ENCODE peak calls at places on chromosomes 11 and 22, in nine cellular contexts. One of them, this sample, is unnamed.

GRCh38 chr11:70135142-70136132 is 57.3 kb downstream of the ANO1 start:
- DNase-seq in IMR-90: peak
- DNase-seq in gastrocnemius medialis: no peak
- DNase-seq in AG10803: peak
- DNase-seq in DND-41: no peak
- DNase-seq in GM12865: no peak
- DNase-seq in AG09309: no peak
- DNase-seq in OCI-LY7: no peak
- DNase-seq in psoas muscle: no peak
- DNase-seq in this sample: no peak

GRCh38 chr11:58958500-58958899 is 19.2 kb downstream of the GLYATL1 start:
- DNase-seq in IMR-90: no peak
- DNase-seq in gastrocnemius medialis: no peak
- DNase-seq in AG10803: peak
- DNase-seq in DND-41: peak
- DNase-seq in GM12865: peak
- DNase-seq in AG09309: no peak
- DNase-seq in OCI-LY7: peak
- DNase-seq in psoas muscle: no peak
- DNase-seq in this sample: no peak

GRCh38 chr11:134944131-134944530 is 532.1 kb upstream of the B3GAT1 start:
- DNase-seq in IMR-90: no peak
- DNase-seq in gastrocnemius medialis: no peak
- DNase-seq in AG10803: no peak
- DNase-seq in DND-41: no peak
- DNase-seq in GM12865: no peak
- DNase-seq in AG09309: no peak
- DNase-seq in OCI-LY7: no peak
- DNase-seq in psoas muscle: no peak
- DNase-seq in this sample: no peak

GRCh38 chr11:11272254-11272653 is 80.8 kb downstream of the CSNK2A3 start:
- DNase-seq in IMR-90: no peak
- DNase-seq in gastrocnemius medialis: no peak
- DNase-seq in AG10803: no peak
- DNase-seq in DND-41: no peak
- DNase-seq in GM12865: no peak
- DNase-seq in AG09309: no peak
- DNase-seq in OCI-LY7: no peak
- DNase-seq in psoas muscle: no peak
- DNase-seq in this sample: no peak

GRCh38 chr11:94151903-94152677 is 23.4 kb downstream of the PANX1 start:
- DNase-seq in IMR-90: peak
- DNase-seq in gastrocnemius medialis: peak
- DNase-seq in AG10803: peak
- DNase-seq in DND-41: no peak
- DNase-seq in GM12865: no peak
- DNase-seq in AG09309: no peak
- DNase-seq in OCI-LY7: no peak
- DNase-seq in psoas muscle: peak
- DNase-seq in this sample: no peak

GRCh38 chr22:21876486-21877176 is 9.2 kb upstream of the MAPK1 start:
- DNase-seq in IMR-90: peak
- DNase-seq in gastrocnemius medialis: no peak
- DNase-seq in AG10803: peak
- DNase-seq in DND-41: no peak
- DNase-seq in GM12865: peak
- DNase-seq in AG09309: peak
- DNase-seq in OCI-LY7: no peak
- DNase-seq in psoas muscle: no peak
- DNase-seq in this sample: peak

GRCh38 chr22:43000441-43001175 is 14.3 kb downstream of the PACSIN2 start:
- DNase-seq in IMR-90: peak
- DNase-seq in gastrocnemius medialis: no peak
- DNase-seq in AG10803: peak
- DNase-seq in DND-41: no peak
- DNase-seq in GM12865: peak
- DNase-seq in AG09309: no peak
- DNase-seq in OCI-LY7: no peak
- DNase-seq in psoas muscle: no peak
- DNase-seq in this sample: no peak

GRCh38 chr11:122796128-122796717 is 42.1 kb upstream of the CRTAM start:
- DNase-seq in IMR-90: peak
- DNase-seq in gastrocnemius medialis: no peak
- DNase-seq in AG10803: peak
- DNase-seq in DND-41: peak
- DNase-seq in GM12865: peak
- DNase-seq in AG09309: no peak
- DNase-seq in OCI-LY7: peak
- DNase-seq in psoas muscle: peak
- DNase-seq in this sample: no peak

GRCh38 chr22:17501679-17502285 is 61.5 kb upstream of the SLC25A18 start:
- DNase-seq in IMR-90: peak
- DNase-seq in gastrocnemius medialis: no peak
- DNase-seq in AG10803: peak
- DNase-seq in DND-41: peak
- DNase-seq in GM12865: peak
- DNase-seq in AG09309: peak
- DNase-seq in OCI-LY7: peak
- DNase-seq in psoas muscle: no peak
- DNase-seq in this sample: peak

GRCh38 chr11:129702410-129703390 is 112.9 kb upstream of the TMEM45B start:
- DNase-seq in IMR-90: no peak
- DNase-seq in gastrocnemius medialis: no peak
- DNase-seq in AG10803: no peak
- DNase-seq in DND-41: no peak
- DNase-seq in GM12865: no peak
- DNase-seq in AG09309: no peak
- DNase-seq in OCI-LY7: no peak
- DNase-seq in psoas muscle: no peak
- DNase-seq in this sample: no peak

GRCh38 chr22:50490531-50491308 is 4.1 kb downstream of the MIOX start:
- DNase-seq in IMR-90: no peak
- DNase-seq in gastrocnemius medialis: no peak
- DNase-seq in AG10803: no peak
- DNase-seq in DND-41: no peak
- DNase-seq in GM12865: no peak
- DNase-seq in AG09309: no peak
- DNase-seq in OCI-LY7: peak
- DNase-seq in psoas muscle: no peak
- DNase-seq in this sample: no peak

GRCh38 chr11:2791139-2791520 is 91.3 kb upstream of the KCNQ1OT1 start:
- DNase-seq in IMR-90: no peak
- DNase-seq in gastrocnemius medialis: peak
- DNase-seq in AG10803: no peak
- DNase-seq in DND-41: no peak
- DNase-seq in GM12865: no peak
- DNase-seq in AG09309: no peak
- DNase-seq in OCI-LY7: no peak
- DNase-seq in psoas muscle: peak
- DNase-seq in this sample: no peak

GRCh38 chr11:133937015-133937414 is 19.8 kb downstream of the IGSF9B start:
- DNase-seq in IMR-90: no peak
- DNase-seq in gastrocnemius medialis: no peak
- DNase-seq in AG10803: no peak
- DNase-seq in DND-41: no peak
- DNase-seq in GM12865: no peak
- DNase-seq in AG09309: no peak
- DNase-seq in OCI-LY7: no peak
- DNase-seq in psoas muscle: no peak
- DNase-seq in this sample: no peak

GRCh38 chr11:8103909-8104308 is 22.9 kb downstream of the TUB start:
- DNase-seq in IMR-90: no peak
- DNase-seq in gastrocnemius medialis: no peak
- DNase-seq in AG10803: no peak
- DNase-seq in DND-41: no peak
- DNase-seq in GM12865: no peak
- DNase-seq in AG09309: no peak
- DNase-seq in OCI-LY7: no peak
- DNase-seq in psoas muscle: no peak
- DNase-seq in this sample: no peak

GRCh38 chr22:48262596-48263430 is 1500.4 kb downstream of the TBC1D22A start:
- DNase-seq in IMR-90: no peak
- DNase-seq in gastrocnemius medialis: no peak
- DNase-seq in AG10803: no peak
- DNase-seq in DND-41: no peak
- DNase-seq in GM12865: no peak
- DNase-seq in AG09309: no peak
- DNase-seq in OCI-LY7: no peak
- DNase-seq in psoas muscle: no peak
- DNase-seq in this sample: no peak

GRCh38 chr22:48263791-48264351 is 1501.4 kb downstream of the TBC1D22A start:
- DNase-seq in IMR-90: no peak
- DNase-seq in gastrocnemius medialis: no peak
- DNase-seq in AG10803: no peak
- DNase-seq in DND-41: no peak
- DNase-seq in GM12865: no peak
- DNase-seq in AG09309: no peak
- DNase-seq in OCI-LY7: no peak
- DNase-seq in psoas muscle: no peak
- DNase-seq in this sample: no peak

GRCh38 chr22:48261706-48262105 is 1499.3 kb downstream of the TBC1D22A start:
- DNase-seq in IMR-90: no peak
- DNase-seq in gastrocnemius medialis: no peak
- DNase-seq in AG10803: no peak
- DNase-seq in DND-41: no peak
- DNase-seq in GM12865: no peak
- DNase-seq in AG09309: no peak
- DNase-seq in OCI-LY7: no peak
- DNase-seq in psoas muscle: no peak
- DNase-seq in this sample: no peak

GRCh38 chr22:48264586-48264985 is 1502.1 kb downstream of the TBC1D22A start:
- DNase-seq in IMR-90: no peak
- DNase-seq in gastrocnemius medialis: no peak
- DNase-seq in AG10803: no peak
- DNase-seq in DND-41: no peak
- DNase-seq in GM12865: no peak
- DNase-seq in AG09309: no peak
- DNase-seq in OCI-LY7: no peak
- DNase-seq in psoas muscle: no peak
- DNase-seq in this sample: no peak

GRCh38 chr22:48263431-48263765 is 1500.9 kb downstream of the TBC1D22A start:
- DNase-seq in IMR-90: no peak
- DNase-seq in gastrocnemius medialis: no peak
- DNase-seq in AG10803: no peak
- DNase-seq in DND-41: no peak
- DNase-seq in GM12865: no peak
- DNase-seq in AG09309: no peak
- DNase-seq in OCI-LY7: no peak
- DNase-seq in psoas muscle: no peak
- DNase-seq in this sample: no peak
- TF ChIP-seq CTCF in IMR-90: no peak
- TF ChIP-seq CTCF in gastrocnemius medialis: no peak
- TF ChIP-seq CTCF in AG10803: no peak
- TF ChIP-seq CTCF in DND-41: no peak
- TF ChIP-seq CTCF in GM12865: no peak
- TF ChIP-seq CTCF in AG09309: no peak
- TF ChIP-seq CTCF in OCI-LY7: no peak
- TF ChIP-seq CTCF in psoas muscle: no peak
- TF ChIP-seq CTCF in this sample: no peak

GRCh38 chr11:18540207-18541009 is 13.7 kb upstream of the TSG101 start:
- DNase-seq in IMR-90: peak
- DNase-seq in gastrocnemius medialis: no peak
- DNase-seq in AG10803: no peak
- DNase-seq in DND-41: no peak
- DNase-seq in GM12865: peak
- DNase-seq in AG09309: no peak
- DNase-seq in OCI-LY7: peak
- DNase-seq in psoas muscle: no peak
- DNase-seq in this sample: no peak
- TF ChIP-seq CTCF in IMR-90: peak
- TF ChIP-seq CTCF in gastrocnemius medialis: no peak
- TF ChIP-seq CTCF in AG10803: peak
- TF ChIP-seq CTCF in DND-41: peak
- TF ChIP-seq CTCF in GM12865: peak
- TF ChIP-seq CTCF in AG09309: peak
- TF ChIP-seq CTCF in OCI-LY7: peak
- TF ChIP-seq CTCF in psoas muscle: peak
- TF ChIP-seq CTCF in this sample: peak

DNA sequence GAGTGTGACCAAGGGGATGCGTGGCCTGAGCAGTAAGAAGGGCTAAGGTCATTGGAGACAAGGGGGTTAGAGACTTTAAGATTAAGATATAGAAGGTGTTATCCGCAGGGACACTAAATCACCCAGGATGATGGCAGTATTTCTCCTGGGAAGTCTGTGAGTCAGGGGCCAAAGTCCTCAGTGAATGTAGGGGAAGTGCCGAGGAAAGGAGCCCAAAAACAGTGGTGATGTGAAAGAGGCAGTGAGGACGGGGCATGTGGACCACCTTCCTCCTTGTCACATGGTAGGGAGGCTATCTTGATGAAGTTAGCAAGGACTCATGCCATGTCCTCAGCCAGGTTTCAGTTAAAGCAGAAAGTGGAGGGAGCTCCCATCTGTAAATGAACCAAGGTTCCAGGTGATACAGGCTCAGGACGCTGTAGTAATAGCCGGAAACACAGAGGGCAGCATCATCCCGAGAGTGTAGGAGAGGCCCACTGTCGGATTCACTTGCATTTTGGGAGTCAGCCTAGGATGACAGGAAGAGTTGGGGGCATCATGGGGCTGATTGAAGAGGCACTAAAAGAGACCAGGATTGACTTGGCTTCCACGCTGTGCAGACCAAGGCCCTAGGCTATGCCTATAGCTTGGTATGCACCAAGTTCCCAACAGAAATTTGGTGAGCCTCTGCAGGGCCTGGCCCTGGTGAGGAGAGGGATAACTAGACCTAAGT is 33.5 kb downstream of the WEE1 start:
- DNase-seq in IMR-90: no peak
- DNase-seq in gastrocnemius medialis: no peak
- DNase-seq in AG10803: no peak
- DNase-seq in DND-41: no peak
- DNase-seq in GM12865: no peak
- DNase-seq in AG09309: no peak
- DNase-seq in OCI-LY7: peak
- DNase-seq in psoas muscle: no peak
- DNase-seq in this sample: no peak
- TF ChIP-seq CTCF in IMR-90: no peak
- TF ChIP-seq CTCF in gastrocnemius medialis: no peak
- TF ChIP-seq CTCF in AG10803: no peak
- TF ChIP-seq CTCF in DND-41: no peak
- TF ChIP-seq CTCF in GM12865: no peak
- TF ChIP-seq CTCF in AG09309: no peak
- TF ChIP-seq CTCF in OCI-LY7: peak
- TF ChIP-seq CTCF in psoas muscle: no peak
- TF ChIP-seq CTCF in this sample: no peak

DNA sequence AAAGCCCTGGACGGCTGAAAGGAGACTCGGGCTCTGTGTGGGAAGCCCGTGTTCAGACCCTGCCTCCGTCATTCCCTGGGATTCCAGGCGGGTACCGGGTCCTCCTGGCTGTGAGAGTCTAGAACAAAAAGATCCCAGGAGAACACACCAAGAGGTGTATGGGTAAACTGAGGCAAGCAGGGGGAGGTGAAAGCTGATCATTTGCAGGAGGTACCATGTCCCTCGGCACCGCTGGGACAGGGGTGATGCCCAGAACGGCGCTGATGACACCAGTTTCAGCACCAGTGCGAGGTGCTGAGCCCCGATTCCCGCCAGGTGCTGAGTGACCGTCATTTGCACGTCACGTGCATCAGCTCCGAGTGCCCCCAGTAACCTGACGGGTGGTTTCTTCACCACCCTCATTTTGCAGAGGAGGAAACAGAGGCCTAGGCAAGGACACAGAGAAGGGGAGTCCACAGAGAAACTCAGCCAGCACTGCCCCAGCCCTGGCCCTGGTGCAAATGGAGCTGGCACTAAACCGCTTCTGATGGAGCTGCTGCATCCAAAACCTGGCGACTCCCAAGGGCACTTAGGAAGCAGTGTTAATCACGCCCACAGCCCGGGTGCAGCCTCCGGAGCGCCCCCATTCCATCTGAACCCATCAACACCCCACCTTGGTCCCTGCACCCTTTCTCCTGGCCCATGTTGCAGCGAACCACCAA is 16.8 kb downstream of the MACROD1 start:
- DNase-seq in IMR-90: no peak
- DNase-seq in gastrocnemius medialis: no peak
- DNase-seq in AG10803: no peak
- DNase-seq in DND-41: no peak
- DNase-seq in GM12865: no peak
- DNase-seq in AG09309: no peak
- DNase-seq in OCI-LY7: no peak
- DNase-seq in psoas muscle: no peak
- DNase-seq in this sample: no peak
- TF ChIP-seq CTCF in IMR-90: no peak
- TF ChIP-seq CTCF in gastrocnemius medialis: peak
- TF ChIP-seq CTCF in AG10803: no peak
- TF ChIP-seq CTCF in DND-41: no peak
- TF ChIP-seq CTCF in GM12865: no peak
- TF ChIP-seq CTCF in AG09309: no peak
- TF ChIP-seq CTCF in OCI-LY7: peak
- TF ChIP-seq CTCF in psoas muscle: no peak
- TF ChIP-seq CTCF in this sample: no peak